ENCODE peak calls at places on chromosome X, in ten cellular contexts. V, K, U, C, L, G, Y, D, P and I are unnamed samples.

GRCh38 chrX:38561951-38562719 is 793 bp downstream of the TSPAN7 start:
- DNase-seq in V (no peak), K (no peak), U (peak), C (no peak), L (no peak), G (no peak), Y (no peak), D (peak), P (no peak), I (no peak)

GRCh38 chrX:114344756-114345155 is 239.1 kb upstream of the HTR2C start:
- DNase-seq in V (peak), K (peak), U (no peak), C (peak), L (peak), G (no peak), Y (no peak), D (no peak), P (peak), I (peak)

GRCh38 chrX:100600769-100601168 is 16.0 kb downstream of the TNMD start:
- DNase-seq in V (no peak), K (no peak), U (no peak), C (no peak), L (no peak), G (no peak), Y (no peak), D (no peak), P (no peak), I (no peak)

GRCh38 chrX:147757750-147758149 is 154.0 kb upstream of the FMR1 start:
- DNase-seq in V (no peak), K (no peak), U (no peak), C (no peak), L (peak), G (no peak), Y (no peak), D (no peak), P (no peak), I (no peak)

GRCh38 chrX:150198776-150199175 is 164.3 kb upstream of the MAMLD1 start:
- DNase-seq in V (peak), K (peak), U (no peak), C (no peak), L (no peak), G (no peak), Y (no peak), D (no peak), P (no peak), I (no peak)

GRCh38 chrX:71622347-71623104 is 4.2 kb upstream of the CXCR3 start:
- DNase-seq in V (peak), K (peak), U (peak), C (peak), L (peak), G (no peak), Y (peak), D (peak), P (peak), I (no peak)

GRCh38 chrX:3176439-3176820 is 135.2 kb downstream of the ARSF start:
- DNase-seq in V (no peak), K (peak), U (no peak), C (no peak), L (no peak), G (no peak), Y (no peak), D (no peak), P (no peak), I (no peak)

GRCh38 chrX:31209005-31209612 is 137.3 kb upstream of the FTHL17 start:
- DNase-seq in V (no peak), K (no peak), U (no peak), C (no peak), L (peak), G (no peak), Y (no peak), D (no peak), P (no peak), I (no peak)